ENCODE peak calls at places on chromosomes 6 and 20, in seven cellular contexts. Z is iPS DF 6.9; I is OCI-LY7; G is CD8-positive, alpha-beta memory T cell; A is HepG2; K is IMR-90; Q is effector memory CD4-positive, alpha-beta T cell. W is an unnamed sample. For H3K4me1, the result is how much of the 10 kb centered on the place peaks cover.

GRCh38 chr20:4871486-4871885 is 129.8 kb downstream of the SLC23A2 start:
- DNase-seq in Z (no peak), I (no peak), G (no peak), A (no peak), K (no peak), Q (no peak), W (no peak)

GRCh38 chr6:32785781-32786533 is 22.6 kb upstream of the HLA-DQB2 start:
- DNase-seq in Z (peak), I (peak), G (peak), A (peak), K (peak), Q (peak), W (no peak)

GRCh38 chr6:169243154-169243553 is 10.5 kb downstream of the THBS2 start:
- DNase-seq in Z (no peak), I (no peak), G (no peak), A (no peak), K (no peak), Q (no peak), W (peak)

GRCh38 chr6:617485-618100 is 39.3 kb downstream of the HUS1B start:
- DNase-seq in Z (no peak), I (no peak), G (no peak), A (no peak), K (no peak), Q (no peak), W (no peak)

GRCh38 chr6:71473908-71474307 is 185.3 kb downstream of the OGFRL1 start:
- DNase-seq in Z (no peak), I (no peak), G (no peak), A (no peak), K (peak), Q (no peak), W (peak)

GRCh38 chr6:75217203-75217602 is 11.3 kb upstream of the COL12A1 start:
- DNase-seq in Z (no peak), I (no peak), G (no peak), A (no peak), K (peak), Q (no peak), W (no peak)

GRCh38 chr20:54067606-54068174 is 2.7 kb downstream of the BCAS1 start:
- DNase-seq in Z (no peak), I (no peak), G (no peak), A (peak), K (no peak), Q (no peak), W (no peak)

GRCh38 chr6:111258615-111259088 is 171.3 kb downstream of the SLC16A10 start:
- DNase-seq in Z (no peak), I (no peak), G (no peak), A (no peak), K (no peak), Q (no peak), W (no peak)

GRCh38 chr6:20341564-20341963 is 60.1 kb upstream of the E2F3 start:
- DNase-seq in Z (no peak), I (no peak), G (no peak), A (no peak), K (no peak), Q (no peak), W (no peak)

GRCh38 chr6:163759542-163759941 is 345.0 kb downstream of the QKI start:
- DNase-seq in Z (no peak), I (no peak), G (no peak), A (no peak), K (peak), Q (no peak), W (no peak)

GRCh38 chr6:155090166-155090565 is 95.1 kb downstream of the TIAM2 start:
- DNase-seq in Z (no peak), I (no peak), G (no peak), A (no peak), K (no peak), Q (no peak), W (no peak)

GRCh38 chr20:43448748-43449535 is 8.8 kb upstream of the SRSF6 start:
- DNase-seq in Z (no peak), I (peak), G (peak), A (peak), K (peak), Q (peak), W (no peak)

GRCh38 chr20:56610098-56610497 is 19.0 kb upstream of the TFAP2C start:
- DNase-seq in Z (no peak), I (no peak), G (no peak), A (no peak), K (no peak), Q (no peak), W (no peak)

GRCh38 chr6:35381132-35381531 is 38.8 kb downstream of the PPARD start:
- DNase-seq in Z (no peak), I (no peak), G (no peak), A (no peak), K (peak), Q (no peak), W (peak)

GRCh38 chr20:48295966-48296421 is 510.7 kb upstream of the SULF2 start:
- DNase-seq in Z (no peak), I (no peak), G (no peak), A (peak), K (peak), Q (no peak), W (no peak)

GRCh38 chr6:16105056-16105455 is 23.8 kb upstream of the MYLIP start:
- DNase-seq in Z (no peak), I (no peak), G (no peak), A (no peak), K (no peak), Q (no peak), W (no peak)

GRCh38 chr6:155171109-155171746 is 92.6 kb upstream of the CLDN20 start:
- DNase-seq in Z (no peak), I (no peak), G (peak), A (peak), K (peak), Q (peak), W (peak)

GRCh38 chr20:17730069-17730468 is 30.3 kb downstream of the BANF2 start:
- DNase-seq in Z (no peak), I (no peak), G (no peak), A (no peak), K (no peak), Q (no peak), W (no peak)

GRCh38 chr20:48287552-48288170 is 502.4 kb upstream of the SULF2 start:
- DNase-seq in Z (no peak), I (no peak), G (no peak), A (no peak), K (no peak), Q (no peak), W (no peak)

GRCh38 chr6:125811259-125811658 is 20.5 kb downstream of the NCOA7 start:
- DNase-seq in Z (no peak), I (no peak), G (no peak), A (no peak), K (no peak), Q (no peak), W (no peak)

GRCh38 chr20:54680872-54681297 is 205.5 kb downstream of the DOK5 start:
- DNase-seq in Z (peak), I (peak), G (no peak), A (peak), K (peak), Q (no peak), W (no peak)

GRCh38 chr20:43844778-43845614 is 69.7 kb upstream of the TOX2 start:
- DNase-seq in Z (no peak), I (no peak), G (no peak), A (no peak), K (peak), Q (no peak), W (no peak)

GRCh38 chr6:21109421-21110178 is 484.0 kb upstream of the SOX4 start:
- DNase-seq in Z (no peak), I (no peak), G (no peak), A (peak), K (peak), Q (no peak), W (no peak)

GRCh38 chr6:5379647-5380242 is 118.4 kb downstream of the FARS2 start:
- DNase-seq in Z (peak), I (peak), G (no peak), A (peak), K (peak), Q (no peak), W (no peak)

GRCh38 chr20:24998631-24999445 is 6.3 kb upstream of the APMAP start:
- DNase-seq in Z (no peak), I (no peak), G (no peak), A (no peak), K (peak), Q (no peak), W (peak)

GRCh38 chr6:5086294-5086890 is 1.3 kb downstream of the PPP1R3G start:
- DNase-seq in Z (no peak), I (no peak), G (no peak), A (no peak), K (no peak), Q (no peak), W (no peak)

GRCh38 chr6:168541307-168541706 is 100.3 kb downstream of the SMOC2 start:
- DNase-seq in Z (no peak), I (no peak), G (no peak), A (no peak), K (no peak), Q (no peak), W (no peak)

GRCh38 chr6:11418290-11418905 is 119.2 kb upstream of the TMEM170B start:
- DNase-seq in Z (no peak), I (peak), G (no peak), A (no peak), K (no peak), Q (no peak), W (no peak)

GRCh38 chr20:38238834-38239233 is 21.7 kb downstream of the KIAA1755 start:
- DNase-seq in Z (no peak), I (no peak), G (no peak), A (no peak), K (no peak), Q (no peak), W (no peak)

GRCh38 chr6:159807150-159807859 is 7.2 kb downstream of the PNLDC1 start:
- DNase-seq in Z (no peak), I (no peak), G (no peak), A (peak), K (no peak), Q (no peak), W (no peak)

GRCh38 chr6:154292855-154293519 is 63.6 kb downstream of the IPCEF1 start:
- DNase-seq in Z (no peak), I (no peak), G (no peak), A (no peak), K (peak), Q (no peak), W (no peak)

GRCh38 chr20:38167851-38168760 is 3.0 kb upstream of the TGM2 start:
- DNase-seq in Z (no peak), I (no peak), G (no peak), A (peak), K (peak), Q (no peak), W (peak)

GRCh38 chr20:32664352-32665159 is 9.2 kb downstream of the C20orf203 start:
- DNase-seq in Z (no peak), I (no peak), G (no peak), A (peak), K (no peak), Q (no peak), W (no peak)

GRCh38 chr6:87287251-87287650 is 35.1 kb upstream of the SMIM8 start:
- DNase-seq in Z (no peak), I (no peak), G (no peak), A (no peak), K (peak), Q (no peak), W (no peak)

GRCh38 chr6:31060162-31060561 is 49.9 kb downstream of the MUC22 start:
- DNase-seq in Z (no peak), I (no peak), G (no peak), A (no peak), K (no peak), Q (no peak), W (no peak)

GRCh38 chr6:113879186-113880096 is 22.3 kb downstream of the MARCKS start:
- DNase-seq in Z (no peak), I (peak), G (no peak), A (peak), K (peak), Q (no peak), W (no peak)

GRCh38 chr20:33917813-33918525 is 75.7 kb upstream of the RALY start:
- DNase-seq in Z (no peak), I (peak), G (no peak), A (no peak), K (no peak), Q (no peak), W (no peak)
- H3K27ac ChIP-seq in Z (no peak), I (peak), G (no peak), A (no peak), K (no peak), Q (no peak), W (no peak)

GRCh38 chr6:140504776-140505175 is 1130.3 kb upstream of the CITED2 start:
- DNase-seq in Z (no peak), I (no peak), G (no peak), A (no peak), K (no peak), Q (no peak), W (no peak)
- H3K4me1 ChIP-seq in Z (under half), I (under half), G (under half), A (under half), K (under half), Q (under half), W (under half)

GRCh38 chr20:9298906-9299305 is 215.5 kb upstream of the LAMP5 start:
- DNase-seq in Z (no peak), I (no peak), G (no peak), A (no peak), K (no peak), Q (no peak), W (no peak)

GRCh38 chr20:9293145-9293544 is 221.2 kb upstream of the LAMP5 start:
- DNase-seq in Z (no peak), I (no peak), G (no peak), A (no peak), K (no peak), Q (no peak), W (no peak)

GRCh38 chr20:9290331-9290730 is 221.4 kb downstream of the PLCB4 start:
- DNase-seq in Z (no peak), I (no peak), G (no peak), A (no peak), K (no peak), Q (no peak), W (no peak)

GRCh38 chr20:9300080-9300479 is 214.3 kb upstream of the LAMP5 start:
- DNase-seq in Z (no peak), I (no peak), G (no peak), A (no peak), K (no peak), Q (no peak), W (no peak)

GRCh38 chr20:9294081-9294480 is 220.3 kb upstream of the LAMP5 start:
- DNase-seq in Z (no peak), I (no peak), G (no peak), A (no peak), K (peak), Q (no peak), W (no peak)
- H3K4me3 ChIP-seq in Z (no peak), I (no peak), G (no peak), A (no peak), K (no peak), Q (no peak), W (no peak)

DNA sequence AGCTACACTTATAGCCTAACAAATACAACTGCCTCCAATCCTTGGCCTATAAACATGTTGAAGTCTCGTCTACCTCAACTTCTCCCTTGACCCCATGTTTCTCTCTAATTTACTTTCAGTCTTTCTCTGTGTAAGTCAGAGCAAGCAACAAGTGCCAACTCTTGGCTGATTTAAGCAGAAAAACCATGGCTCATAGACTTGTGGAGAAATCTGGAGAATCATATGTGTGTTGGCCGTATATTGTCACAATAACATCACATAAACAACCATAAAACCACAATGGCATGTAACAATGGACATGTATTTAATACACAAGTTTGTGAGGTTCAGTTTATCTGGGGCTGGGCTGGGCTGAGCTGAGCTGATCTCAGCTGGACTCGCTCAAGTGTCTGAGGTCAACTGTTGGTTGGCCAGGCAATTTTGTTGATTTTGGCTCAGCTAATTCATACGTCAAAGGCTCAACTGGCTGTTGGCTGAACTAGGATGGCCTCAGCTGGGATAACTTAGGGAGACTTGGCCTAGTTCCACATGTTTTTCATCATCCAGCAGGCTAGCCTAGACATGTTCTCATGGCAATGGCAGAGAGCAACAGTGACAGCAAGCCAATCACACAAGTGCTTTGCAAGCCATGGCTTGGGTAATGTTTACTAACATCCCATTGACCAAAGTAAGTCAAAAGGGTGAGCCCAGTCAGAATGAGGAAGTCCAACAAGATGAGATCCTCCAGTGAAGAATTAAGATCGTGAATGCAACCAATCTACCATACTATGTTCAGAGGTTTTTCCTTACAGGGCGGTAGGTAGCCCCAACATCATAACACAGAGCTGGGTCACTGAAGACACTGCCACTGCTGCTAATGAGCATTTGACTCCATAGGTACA is 12.9 kb upstream of the TBC1D22B start:
- DNase-seq in Z (no peak), I (no peak), G (no peak), A (peak), K (peak), Q (no peak), W (peak)
- H3K27ac ChIP-seq in Z (no peak), I (no peak), G (peak), A (peak), K (peak), Q (no peak), W (peak)

GRCh38 chr20:62761058-62761758 is 35.1 kb upstream of the MRGBP start:
- DNase-seq in Z (no peak), I (no peak), G (no peak), A (no peak), K (no peak), Q (no peak), W (no peak)
- H3K4me1 ChIP-seq in Z (under half), I (under half), G (under half), A (under half), K (under half), Q (under half), W (under half)

GRCh38 chr6:45663181-45664180 is 285.7 kb upstream of the SUPT3H start:
- DNase-seq in Z (no peak), I (no peak), G (no peak), A (no peak), K (no peak), Q (no peak), W (peak)
- H3K4me3 ChIP-seq in Z (peak), I (no peak), G (peak), A (no peak), K (peak), Q (peak), W (no peak)